ENCODE peak calls at places on chromosomes 11 and 22, in seven cellular contexts. One of them, this sample, is unnamed.
A peak's percentile ranks its signal among the peaks of the same experiment; 100 is the strongest.

GRCh38 chr11:76120513-76121081 is 85.7 kb downstream of the WNT11 start:
- DNase-seq in NCI-H2107: no peak
- DNase-seq in glutamatergic neuron: no peak
- DNase-seq in activated CD4-positive, alpha-beta T cell treated with anti-CD3 and anti-CD28 coated beads for 24 hours: no peak
- DNase-seq in activated T-cell treated with anti-CD3 and anti-CD28 coated beads for 1 hour: no peak
- DNase-seq in T follicular helper cell: no peak
- DNase-seq in foreskin fibroblast: no peak
- DNase-seq in this sample: peak; percentile 45

GRCh38 chr22:23178512-23179254 is 1.6 kb upstream of the BCR start:
- DNase-seq in activated CD4-positive, alpha-beta T cell treated with anti-CD3 and anti-CD28 coated beads for 24 hours: peak; percentile 48
- DNase-seq in foreskin fibroblast: peak; percentile 34
- DNase-seq in T follicular helper cell: peak; percentile 45
- DNase-seq in NCI-H2107: no peak
- DNase-seq in glutamatergic neuron: peak; percentile 86
- DNase-seq in activated T-cell treated with anti-CD3 and anti-CD28 coated beads for 1 hour: peak; percentile 58
- DNase-seq in this sample: peak; percentile 56

GRCh38 chr11:61963282-61964057 is 4.0 kb downstream of the FTH1 start:
- DNase-seq in glutamatergic neuron: no peak
- DNase-seq in NCI-H2107: no peak
- DNase-seq in T follicular helper cell: no peak
- DNase-seq in activated T-cell treated with anti-CD3 and anti-CD28 coated beads for 1 hour: no peak
- DNase-seq in activated CD4-positive, alpha-beta T cell treated with anti-CD3 and anti-CD28 coated beads for 24 hours: no peak
- DNase-seq in foreskin fibroblast: peak; percentile 69
- DNase-seq in this sample: no peak

GRCh38 chr11:2263012-2263565 is 7.3 kb downstream of the ASCL2 start:
- DNase-seq in activated CD4-positive, alpha-beta T cell treated with anti-CD3 and anti-CD28 coated beads for 24 hours: no peak
- DNase-seq in foreskin fibroblast: no peak
- DNase-seq in T follicular helper cell: no peak
- DNase-seq in NCI-H2107: no peak
- DNase-seq in activated T-cell treated with anti-CD3 and anti-CD28 coated beads for 1 hour: no peak
- DNase-seq in glutamatergic neuron: no peak
- DNase-seq in this sample: no peak

GRCh38 chr22:19503367-19503766 is 20.8 kb downstream of the CLDN5 start:
- DNase-seq in activated T-cell treated with anti-CD3 and anti-CD28 coated beads for 1 hour: no peak
- DNase-seq in foreskin fibroblast: no peak
- DNase-seq in NCI-H2107: no peak
- DNase-seq in glutamatergic neuron: no peak
- DNase-seq in T follicular helper cell: no peak
- DNase-seq in activated CD4-positive, alpha-beta T cell treated with anti-CD3 and anti-CD28 coated beads for 24 hours: no peak
- DNase-seq in this sample: no peak

GRCh38 chr11:64268687-64269379 is 15.6 kb downstream of the BAD start:
- DNase-seq in T follicular helper cell: no peak
- DNase-seq in NCI-H2107: no peak
- DNase-seq in foreskin fibroblast: peak; percentile 55
- DNase-seq in glutamatergic neuron: peak; percentile 69
- DNase-seq in activated T-cell treated with anti-CD3 and anti-CD28 coated beads for 1 hour: peak; percentile 26
- DNase-seq in activated CD4-positive, alpha-beta T cell treated with anti-CD3 and anti-CD28 coated beads for 24 hours: peak; percentile 50
- DNase-seq in this sample: peak; percentile 73

GRCh38 chr22:28903080-28903479 is 19.7 kb downstream of the ZNRF3 start:
- DNase-seq in glutamatergic neuron: no peak
- DNase-seq in NCI-H2107: no peak
- DNase-seq in activated T-cell treated with anti-CD3 and anti-CD28 coated beads for 1 hour: no peak
- DNase-seq in T follicular helper cell: no peak
- DNase-seq in foreskin fibroblast: no peak
- DNase-seq in activated CD4-positive, alpha-beta T cell treated with anti-CD3 and anti-CD28 coated beads for 24 hours: no peak
- DNase-seq in this sample: peak; percentile 42

GRCh38 chr11:27965559-27965958 is 142.4 kb downstream of the KIF18A start:
- DNase-seq in foreskin fibroblast: no peak
- DNase-seq in NCI-H2107: no peak
- DNase-seq in activated CD4-positive, alpha-beta T cell treated with anti-CD3 and anti-CD28 coated beads for 24 hours: no peak
- DNase-seq in T follicular helper cell: no peak
- DNase-seq in activated T-cell treated with anti-CD3 and anti-CD28 coated beads for 1 hour: no peak
- DNase-seq in glutamatergic neuron: no peak
- DNase-seq in this sample: no peak

GRCh38 chr22:42313804-42314581 is 43.5 kb upstream of the TCF20 start:
- DNase-seq in activated CD4-positive, alpha-beta T cell treated with anti-CD3 and anti-CD28 coated beads for 24 hours: no peak
- DNase-seq in T follicular helper cell: no peak
- DNase-seq in glutamatergic neuron: peak; percentile 67
- DNase-seq in foreskin fibroblast: no peak
- DNase-seq in NCI-H2107: peak; percentile 46
- DNase-seq in activated T-cell treated with anti-CD3 and anti-CD28 coated beads for 1 hour: peak; percentile 30
- DNase-seq in this sample: peak; percentile 51

GRCh38 chr11:66762088-66762487 is 33.1 kb upstream of the SPTBN2 start:
- DNase-seq in activated T-cell treated with anti-CD3 and anti-CD28 coated beads for 1 hour: no peak
- DNase-seq in activated CD4-positive, alpha-beta T cell treated with anti-CD3 and anti-CD28 coated beads for 24 hours: no peak
- DNase-seq in foreskin fibroblast: no peak
- DNase-seq in T follicular helper cell: no peak
- DNase-seq in glutamatergic neuron: no peak
- DNase-seq in NCI-H2107: no peak
- DNase-seq in this sample: no peak

GRCh38 chr11:120235024-120235628 is 4.8 kb upstream of the POU2F3 start:
- DNase-seq in glutamatergic neuron: peak; percentile 74
- DNase-seq in activated CD4-positive, alpha-beta T cell treated with anti-CD3 and anti-CD28 coated beads for 24 hours: peak; percentile 54
- DNase-seq in foreskin fibroblast: no peak
- DNase-seq in NCI-H2107: peak; percentile 65
- DNase-seq in activated T-cell treated with anti-CD3 and anti-CD28 coated beads for 1 hour: peak; percentile 43
- DNase-seq in T follicular helper cell: peak; percentile 18
- DNase-seq in this sample: peak; percentile 50

GRCh38 chr22:41289681-41290080 is 3.7 kb upstream of the RANGAP1 start:
- DNase-seq in NCI-H2107: no peak
- DNase-seq in glutamatergic neuron: no peak
- DNase-seq in foreskin fibroblast: no peak
- DNase-seq in activated CD4-positive, alpha-beta T cell treated with anti-CD3 and anti-CD28 coated beads for 24 hours: no peak
- DNase-seq in T follicular helper cell: no peak
- DNase-seq in activated T-cell treated with anti-CD3 and anti-CD28 coated beads for 1 hour: no peak
- DNase-seq in this sample: no peak

GRCh38 chr22:40400173-40400572 is 29.8 kb downstream of the SGSM3 start:
- DNase-seq in NCI-H2107: no peak
- DNase-seq in activated CD4-positive, alpha-beta T cell treated with anti-CD3 and anti-CD28 coated beads for 24 hours: no peak
- DNase-seq in foreskin fibroblast: no peak
- DNase-seq in glutamatergic neuron: no peak
- DNase-seq in T follicular helper cell: peak; percentile 17
- DNase-seq in activated T-cell treated with anti-CD3 and anti-CD28 coated beads for 1 hour: peak; percentile 18
- DNase-seq in this sample: no peak

GRCh38 chr11:6568191-6568918 is 35.1 kb downstream of the RRP8 start:
- DNase-seq in NCI-H2107: no peak
- DNase-seq in glutamatergic neuron: no peak
- DNase-seq in foreskin fibroblast: peak; percentile 23
- DNase-seq in activated T-cell treated with anti-CD3 and anti-CD28 coated beads for 1 hour: no peak
- DNase-seq in T follicular helper cell: no peak
- DNase-seq in activated CD4-positive, alpha-beta T cell treated with anti-CD3 and anti-CD28 coated beads for 24 hours: no peak
- DNase-seq in this sample: peak; percentile 79

GRCh38 chr11:17002543-17002942 is 11.7 kb downstream of the PLEKHA7 start:
- DNase-seq in NCI-H2107: no peak
- DNase-seq in T follicular helper cell: no peak
- DNase-seq in activated T-cell treated with anti-CD3 and anti-CD28 coated beads for 1 hour: no peak
- DNase-seq in glutamatergic neuron: no peak
- DNase-seq in foreskin fibroblast: no peak
- DNase-seq in activated CD4-positive, alpha-beta T cell treated with anti-CD3 and anti-CD28 coated beads for 24 hours: no peak
- DNase-seq in this sample: no peak

GRCh38 chr22:24289138-24289537 is 18.5 kb downstream of the SPECC1L start:
- DNase-seq in activated T-cell treated with anti-CD3 and anti-CD28 coated beads for 1 hour: no peak
- DNase-seq in NCI-H2107: no peak
- DNase-seq in T follicular helper cell: no peak
- DNase-seq in activated CD4-positive, alpha-beta T cell treated with anti-CD3 and anti-CD28 coated beads for 24 hours: no peak
- DNase-seq in foreskin fibroblast: peak; percentile 64
- DNase-seq in glutamatergic neuron: no peak
- DNase-seq in this sample: peak; percentile 91

GRCh38 chr11:279966-280761 is 2.0 kb downstream of the NLRP6 start:
- DNase-seq in activated T-cell treated with anti-CD3 and anti-CD28 coated beads for 1 hour: no peak
- DNase-seq in glutamatergic neuron: no peak
- DNase-seq in activated CD4-positive, alpha-beta T cell treated with anti-CD3 and anti-CD28 coated beads for 24 hours: no peak
- DNase-seq in foreskin fibroblast: peak; percentile 18
- DNase-seq in T follicular helper cell: peak; percentile 41
- DNase-seq in NCI-H2107: no peak
- DNase-seq in this sample: no peak

GRCh38 chr11:86816251-86816726 is 15.9 kb downstream of the PRSS23 start:
- DNase-seq in activated T-cell treated with anti-CD3 and anti-CD28 coated beads for 1 hour: no peak
- DNase-seq in foreskin fibroblast: peak; percentile 65
- DNase-seq in activated CD4-positive, alpha-beta T cell treated with anti-CD3 and anti-CD28 coated beads for 24 hours: no peak
- DNase-seq in glutamatergic neuron: no peak
- DNase-seq in NCI-H2107: no peak
- DNase-seq in T follicular helper cell: no peak
- DNase-seq in this sample: peak; percentile 65

GRCh38 chr22:42947211-42947990 is 67.5 kb downstream of the PACSIN2 start:
- DNase-seq in glutamatergic neuron: no peak
- DNase-seq in activated CD4-positive, alpha-beta T cell treated with anti-CD3 and anti-CD28 coated beads for 24 hours: no peak
- DNase-seq in activated T-cell treated with anti-CD3 and anti-CD28 coated beads for 1 hour: no peak
- DNase-seq in foreskin fibroblast: no peak
- DNase-seq in NCI-H2107: peak; percentile 77
- DNase-seq in T follicular helper cell: no peak
- DNase-seq in this sample: no peak

GRCh38 chr11:34655335-34656008 is 34.6 kb downstream of the EHF start:
- DNase-seq in NCI-H2107: no peak
- DNase-seq in activated T-cell treated with anti-CD3 and anti-CD28 coated beads for 1 hour: no peak
- DNase-seq in foreskin fibroblast: peak; percentile 92
- DNase-seq in glutamatergic neuron: no peak
- DNase-seq in activated CD4-positive, alpha-beta T cell treated with anti-CD3 and anti-CD28 coated beads for 24 hours: no peak
- DNase-seq in T follicular helper cell: no peak
- DNase-seq in this sample: peak; percentile 78

GRCh38 chr11:47269002-47269828 is 718 bp upstream of the MADD start:
- DNase-seq in glutamatergic neuron: peak; percentile 91
- DNase-seq in activated T-cell treated with anti-CD3 and anti-CD28 coated beads for 1 hour: peak; percentile 78
- DNase-seq in NCI-H2107: peak; percentile 65
- DNase-seq in T follicular helper cell: peak; percentile 71
- DNase-seq in activated CD4-positive, alpha-beta T cell treated with anti-CD3 and anti-CD28 coated beads for 24 hours: peak; percentile 73
- DNase-seq in foreskin fibroblast: peak; percentile 88
- DNase-seq in this sample: peak; percentile 84

GRCh38 chr22:19176732-19177131 is 1.8 kb downstream of the SLC25A1 start:
- DNase-seq in T follicular helper cell: no peak
- DNase-seq in glutamatergic neuron: no peak
- DNase-seq in foreskin fibroblast: no peak
- DNase-seq in NCI-H2107: no peak
- DNase-seq in activated T-cell treated with anti-CD3 and anti-CD28 coated beads for 1 hour: no peak
- DNase-seq in activated CD4-positive, alpha-beta T cell treated with anti-CD3 and anti-CD28 coated beads for 24 hours: no peak
- DNase-seq in this sample: no peak

GRCh38 chr11:45748801-45749200 is 56.1 kb upstream of the SLC35C1 start:
- DNase-seq in activated T-cell treated with anti-CD3 and anti-CD28 coated beads for 1 hour: no peak
- DNase-seq in NCI-H2107: no peak
- DNase-seq in activated CD4-positive, alpha-beta T cell treated with anti-CD3 and anti-CD28 coated beads for 24 hours: no peak
- DNase-seq in T follicular helper cell: no peak
- DNase-seq in glutamatergic neuron: no peak
- DNase-seq in foreskin fibroblast: no peak
- DNase-seq in this sample: no peak

GRCh38 chr11:2525941-2526807 is 81.4 kb downstream of the KCNQ1 start:
- DNase-seq in NCI-H2107: no peak
- DNase-seq in activated T-cell treated with anti-CD3 and anti-CD28 coated beads for 1 hour: no peak
- DNase-seq in foreskin fibroblast: no peak
- DNase-seq in glutamatergic neuron: peak; percentile 5
- DNase-seq in T follicular helper cell: no peak
- DNase-seq in activated CD4-positive, alpha-beta T cell treated with anti-CD3 and anti-CD28 coated beads for 24 hours: no peak
- DNase-seq in this sample: no peak

GRCh38 chr11:117523680-117524079 is 196.0 kb downstream of the CEP164 start:
- DNase-seq in activated T-cell treated with anti-CD3 and anti-CD28 coated beads for 1 hour: no peak
- DNase-seq in glutamatergic neuron: no peak
- DNase-seq in activated CD4-positive, alpha-beta T cell treated with anti-CD3 and anti-CD28 coated beads for 24 hours: no peak
- DNase-seq in NCI-H2107: no peak
- DNase-seq in foreskin fibroblast: peak; percentile 41
- DNase-seq in T follicular helper cell: no peak
- DNase-seq in this sample: peak; percentile 54

GRCh38 chr11:34724973-34725372 is 104.1 kb downstream of the EHF start:
- DNase-seq in NCI-H2107: no peak
- DNase-seq in activated CD4-positive, alpha-beta T cell treated with anti-CD3 and anti-CD28 coated beads for 24 hours: no peak
- DNase-seq in activated T-cell treated with anti-CD3 and anti-CD28 coated beads for 1 hour: no peak
- DNase-seq in T follicular helper cell: no peak
- DNase-seq in foreskin fibroblast: no peak
- DNase-seq in glutamatergic neuron: no peak
- DNase-seq in this sample: no peak

GRCh38 chr22:37824674-37825641 is 1.8 kb downstream of the GALR3 start:
- DNase-seq in activated T-cell treated with anti-CD3 and anti-CD28 coated beads for 1 hour: no peak
- DNase-seq in activated CD4-positive, alpha-beta T cell treated with anti-CD3 and anti-CD28 coated beads for 24 hours: no peak
- DNase-seq in glutamatergic neuron: peak; percentile 54
- DNase-seq in T follicular helper cell: no peak
- DNase-seq in NCI-H2107: no peak
- DNase-seq in foreskin fibroblast: no peak
- DNase-seq in this sample: peak; percentile 50

GRCh38 chr22:24819941-24820461 is 14.0 kb downstream of the SGSM1 start:
- DNase-seq in foreskin fibroblast: no peak
- DNase-seq in NCI-H2107: no peak
- DNase-seq in T follicular helper cell: no peak
- DNase-seq in glutamatergic neuron: no peak
- DNase-seq in activated T-cell treated with anti-CD3 and anti-CD28 coated beads for 1 hour: no peak
- DNase-seq in activated CD4-positive, alpha-beta T cell treated with anti-CD3 and anti-CD28 coated beads for 24 hours: no peak
- DNase-seq in this sample: no peak

GRCh38 chr11:82676483-82677094 is 57.1 kb downstream of the FAM181B start:
- DNase-seq in NCI-H2107: no peak
- DNase-seq in activated CD4-positive, alpha-beta T cell treated with anti-CD3 and anti-CD28 coated beads for 24 hours: no peak
- DNase-seq in activated T-cell treated with anti-CD3 and anti-CD28 coated beads for 1 hour: no peak
- DNase-seq in T follicular helper cell: no peak
- DNase-seq in glutamatergic neuron: no peak
- DNase-seq in foreskin fibroblast: no peak
- DNase-seq in this sample: no peak

GRCh38 chr11:75814686-75815344 is at the start of gene UVRAG:
- DNase-seq in T follicular helper cell: peak; percentile 97
- DNase-seq in activated T-cell treated with anti-CD3 and anti-CD28 coated beads for 1 hour: peak; percentile 97
- DNase-seq in activated CD4-positive, alpha-beta T cell treated with anti-CD3 and anti-CD28 coated beads for 24 hours: peak; percentile 96
- DNase-seq in glutamatergic neuron: peak; percentile 98
- DNase-seq in foreskin fibroblast: peak; percentile 96
- DNase-seq in NCI-H2107: peak; percentile 99
- DNase-seq in this sample: peak; percentile 99

GRCh38 chr11:62850911-62851806 is 11.8 kb upstream of the WDR74 start:
- DNase-seq in T follicular helper cell: no peak
- DNase-seq in glutamatergic neuron: no peak
- DNase-seq in activated CD4-positive, alpha-beta T cell treated with anti-CD3 and anti-CD28 coated beads for 24 hours: peak; percentile 43
- DNase-seq in foreskin fibroblast: no peak
- DNase-seq in NCI-H2107: no peak
- DNase-seq in activated T-cell treated with anti-CD3 and anti-CD28 coated beads for 1 hour: no peak
- DNase-seq in this sample: no peak

GRCh38 chr11:92628401-92629292 is 340.8 kb upstream of the MTNR1B start:
- DNase-seq in T follicular helper cell: no peak
- DNase-seq in activated T-cell treated with anti-CD3 and anti-CD28 coated beads for 1 hour: no peak
- DNase-seq in glutamatergic neuron: no peak
- DNase-seq in activated CD4-positive, alpha-beta T cell treated with anti-CD3 and anti-CD28 coated beads for 24 hours: no peak
- DNase-seq in foreskin fibroblast: no peak
- DNase-seq in NCI-H2107: no peak
- DNase-seq in this sample: peak; percentile 2

GRCh38 chr22:23233746-23234408 is 53.6 kb downstream of the BCR start:
- DNase-seq in NCI-H2107: no peak
- DNase-seq in foreskin fibroblast: peak; percentile 69
- DNase-seq in glutamatergic neuron: no peak
- DNase-seq in activated T-cell treated with anti-CD3 and anti-CD28 coated beads for 1 hour: no peak
- DNase-seq in T follicular helper cell: no peak
- DNase-seq in activated CD4-positive, alpha-beta T cell treated with anti-CD3 and anti-CD28 coated beads for 24 hours: peak; percentile 56
- DNase-seq in this sample: peak; percentile 88